ENCODE peak calls at places on chromosomes 3 and 15, in five cellular contexts. K is nucleus accumbens, G is globus pallidus, Q is SJSA1, U is DMS153. S is an unnamed sample.

GRCh38 chr3:144777941-144778340 is 806.3 kb downstream of the DIPK2A start:
- DNase-seq in K (no peak), G (no peak), Q (no peak), U (no peak), S (no peak)

GRCh38 chr3:195770081-195770840 is 41.5 kb downstream of the MUC4 start:
- DNase-seq in K (no peak), G (no peak), Q (no peak), U (no peak), S (no peak)

GRCh38 chr15:101060576-101061551 is 141.7 kb downstream of the LRRK1 start:
- DNase-seq in K (no peak), G (no peak), Q (no peak), U (no peak), S (no peak)

GRCh38 chr3:48561045-48561736 is 2.4 kb downstream of the UCN2 start:
- DNase-seq in K (peak), G (no peak), Q (peak), U (no peak), S (peak)

GRCh38 chr3:68139897-68140296 is 485.5 kb upstream of the SUCLG2 start:
- DNase-seq in K (no peak), G (no peak), Q (no peak), U (no peak), S (no peak)

GRCh38 chr3:25897019-25897418 is 107.1 kb downstream of the OXSM start:
- DNase-seq in K (no peak), G (no peak), Q (no peak), U (no peak), S (no peak)

GRCh38 chr15:69546182-69546581 is 93.6 kb downstream of the RPLP1 start:
- DNase-seq in K (no peak), G (no peak), Q (no peak), U (no peak), S (no peak)

GRCh38 chr15:42270551-42270950 is 2.5 kb upstream of the GANC start:
- DNase-seq in K (no peak), G (no peak), Q (no peak), U (no peak), S (no peak)

GRCh38 chr3:96331341-96331740 is 483.1 kb upstream of the EPHA6 start:
- DNase-seq in K (no peak), G (no peak), Q (no peak), U (no peak), S (no peak)

S was measured in iPS DF 6.9.